ENCODE peak calls at places on chromosomes 13 and 19, in ten cellular contexts. L is gastrocnemius medialis, K is WERI-Rb-1, G is endodermal cell, D is GM20000, W is progenitor cell of endocrine pancreas, Z is AG10803, C is AG09319, U is OCI-LY7, Q is astrocyte of the cerebellum. N is an unnamed sample.

GRCh38 chr19:56476671-56477428 is at the start of gene ZNF667:
- DNase-seq in L (no peak), K (peak), G (no peak), D (no peak), W (no peak), Z (peak), C (no peak), U (no peak), Q (no peak), N (peak)

GRCh38 chr19:18789883-18790565 is 1.1 kb downstream of the COMP start:
- DNase-seq in L (no peak), K (peak), G (peak), D (peak), W (no peak), Z (no peak), C (no peak), U (no peak), Q (no peak), N (no peak)

GRCh38 chr13:20411638-20412342 is 113.9 kb downstream of the CRYL1 start:
- DNase-seq in L (no peak), K (no peak), G (no peak), D (peak), W (no peak), Z (no peak), C (no peak), U (no peak), Q (no peak), N (no peak)

GRCh38 chr13:47372742-47373141 is 475.9 kb upstream of the HTR2A start:
- DNase-seq in L (no peak), K (no peak), G (peak), D (no peak), W (no peak), Z (no peak), C (no peak), U (no peak), Q (no peak), N (no peak)

GRCh38 chr13:80074143-80074752 is 266.7 kb downstream of the SPRY2 start:
- DNase-seq in L (no peak), K (no peak), G (peak), D (no peak), W (no peak), Z (no peak), C (no peak), U (no peak), Q (no peak), N (no peak)

GRCh38 chr19:10260141-10260584 is 8.1 kb downstream of the MRPL4 start:
- DNase-seq in L (no peak), K (no peak), G (no peak), D (no peak), W (no peak), Z (no peak), C (no peak), U (no peak), Q (no peak), N (no peak)

GRCh38 chr19:41699968-41700323 is 8.5 kb upstream of the CEACAM5 start:
- DNase-seq in L (no peak), K (no peak), G (peak), D (no peak), W (no peak), Z (no peak), C (no peak), U (no peak), Q (no peak), N (no peak)

GRCh38 chr19:15116856-15117255 is 9.7 kb downstream of the SYDE1 start:
- DNase-seq in L (no peak), K (no peak), G (no peak), D (no peak), W (no peak), Z (no peak), C (no peak), U (no peak), Q (no peak), N (no peak)

GRCh38 chr19:16649734-16650133 is 10.2 kb downstream of the SMIM7 start:
- DNase-seq in L (peak), K (no peak), G (no peak), D (no peak), W (no peak), Z (peak), C (no peak), U (no peak), Q (no peak), N (no peak)

GRCh38 chr13:50130686-50131051 is 115.4 kb downstream of the KCNRG start:
- DNase-seq in L (no peak), K (no peak), G (peak), D (peak), W (no peak), Z (peak), C (no peak), U (peak), Q (no peak), N (no peak)

GRCh38 chr13:113981201-113981605 is 7.3 kb upstream of the C13orf46 start:
- DNase-seq in L (peak), K (no peak), G (no peak), D (no peak), W (no peak), Z (no peak), C (no peak), U (no peak), Q (peak), N (no peak)

GRCh38 chr13:27857271-27857670 is 62.5 kb upstream of the PDX1 start:
- DNase-seq in L (no peak), K (no peak), G (no peak), D (no peak), W (no peak), Z (no peak), C (no peak), U (no peak), Q (no peak), N (no peak)

GRCh38 chr19:6674868-6675305 is 4.9 kb upstream of the TNFSF14 start:
- DNase-seq in L (peak), K (no peak), G (peak), D (peak), W (no peak), Z (peak), C (peak), U (peak), Q (peak), N (peak)

GRCh38 chr19:7928741-7929701 is 3.1 kb upstream of the CTXN1 start:
- DNase-seq in L (no peak), K (peak), G (peak), D (peak), W (no peak), Z (peak), C (peak), U (peak), Q (peak), N (peak)

GRCh38 chr19:2330632-2331284 is 2.3 kb downstream of the SPPL2B start:
- DNase-seq in L (peak), K (no peak), G (no peak), D (no peak), W (no peak), Z (no peak), C (no peak), U (no peak), Q (no peak), N (no peak)

GRCh38 chr19:50694815-50695145 is 24.8 kb downstream of the SHANK1 start:
- DNase-seq in L (no peak), K (no peak), G (no peak), D (no peak), W (no peak), Z (no peak), C (no peak), U (no peak), Q (no peak), N (no peak)

GRCh38 chr13:80171096-80171495 is 169.8 kb downstream of the SPRY2 start:
- DNase-seq in L (no peak), K (peak), G (no peak), D (no peak), W (no peak), Z (no peak), C (no peak), U (no peak), Q (no peak), N (no peak)

GRCh38 chr13:58574791-58575190 is 943.2 kb downstream of the PCDH17 start:
- DNase-seq in L (no peak), K (no peak), G (no peak), D (no peak), W (no peak), Z (no peak), C (no peak), U (no peak), Q (no peak), N (no peak)

GRCh38 chr19:610801-611505 is 21.3 kb downstream of the HCN2 start:
- DNase-seq in L (no peak), K (peak), G (no peak), D (peak), W (no peak), Z (peak), C (no peak), U (peak), Q (peak), N (peak)

GRCh38 chr19:33670398-33670797 is 48.6 kb downstream of the CHST8 start:
- DNase-seq in L (no peak), K (no peak), G (no peak), D (no peak), W (no peak), Z (no peak), C (no peak), U (no peak), Q (no peak), N (no peak)

GRCh38 chr19:32599736-32600157 is 18.8 kb downstream of the PDCD5 start:
- DNase-seq in L (no peak), K (peak), G (peak), D (peak), W (no peak), Z (peak), C (peak), U (peak), Q (peak), N (peak)

GRCh38 chr19:47106819-47107200 is 6.8 kb downstream of the ZC3H4 start:
- DNase-seq in L (no peak), K (no peak), G (no peak), D (no peak), W (no peak), Z (peak), C (no peak), U (no peak), Q (no peak), N (peak)

GRCh38 chr13:113650275-113650674 is 7.7 kb downstream of the ATP4B start:
- DNase-seq in L (peak), K (peak), G (peak), D (no peak), W (no peak), Z (no peak), C (no peak), U (no peak), Q (no peak), N (no peak)

GRCh38 chr13:42971670-42972355 is 20.2 kb downstream of the EPSTI1 start:
- DNase-seq in L (no peak), K (no peak), G (no peak), D (no peak), W (no peak), Z (peak), C (no peak), U (no peak), Q (no peak), N (no peak)

GRCh38 chr13:20175907-20176652 is 15.2 kb upstream of the GJA3 start:
- DNase-seq in L (no peak), K (no peak), G (peak), D (no peak), W (no peak), Z (no peak), C (no peak), U (no peak), Q (no peak), N (no peak)

GRCh38 chr13:30581582-30581981 is 36.1 kb upstream of the USPL1 start:
- DNase-seq in L (no peak), K (no peak), G (peak), D (peak), W (no peak), Z (no peak), C (no peak), U (peak), Q (no peak), N (no peak)

GRCh38 chr19:49564616-49565045 is 15.7 kb downstream of the NOSIP start:
- DNase-seq in L (no peak), K (no peak), G (no peak), D (no peak), W (no peak), Z (no peak), C (no peak), U (no peak), Q (no peak), N (no peak)

GRCh38 chr19:38035515-38036495 is 128.8 kb downstream of the SIPA1L3 start:
- DNase-seq in L (peak), K (peak), G (no peak), D (no peak), W (no peak), Z (peak), C (no peak), U (no peak), Q (no peak), N (peak)

GRCh38 chr19:31541396-31541795 is 192.2 kb upstream of the TSHZ3 start:
- DNase-seq in L (no peak), K (no peak), G (peak), D (no peak), W (no peak), Z (no peak), C (no peak), U (no peak), Q (no peak), N (no peak)

GRCh38 chr19:2552859-2553258 is 76.9 kb downstream of the GADD45B start:
- DNase-seq in L (no peak), K (no peak), G (no peak), D (peak), W (no peak), Z (no peak), C (no peak), U (peak), Q (no peak), N (no peak)

GRCh38 chr13:100334209-100334608 is 245.3 kb downstream of the PCCA start:
- DNase-seq in L (no peak), K (no peak), G (no peak), D (no peak), W (no peak), Z (no peak), C (no peak), U (no peak), Q (no peak), N (no peak)

GRCh38 chr13:100339411-100339935 is 249.1 kb downstream of the GGACT start:
- DNase-seq in L (no peak), K (no peak), G (no peak), D (no peak), W (no peak), Z (no peak), C (no peak), U (no peak), Q (no peak), N (no peak)

GRCh38 chr13:100338265-100338664 is 249.4 kb downstream of the PCCA start:
- DNase-seq in L (no peak), K (no peak), G (no peak), D (no peak), W (no peak), Z (peak), C (no peak), U (no peak), Q (no peak), N (no peak)

GRCh38 chr13:100333141-100333540 is 244.2 kb downstream of the PCCA start:
- DNase-seq in L (no peak), K (peak), G (no peak), D (no peak), W (no peak), Z (no peak), C (no peak), U (no peak), Q (no peak), N (no peak)

DNA sequence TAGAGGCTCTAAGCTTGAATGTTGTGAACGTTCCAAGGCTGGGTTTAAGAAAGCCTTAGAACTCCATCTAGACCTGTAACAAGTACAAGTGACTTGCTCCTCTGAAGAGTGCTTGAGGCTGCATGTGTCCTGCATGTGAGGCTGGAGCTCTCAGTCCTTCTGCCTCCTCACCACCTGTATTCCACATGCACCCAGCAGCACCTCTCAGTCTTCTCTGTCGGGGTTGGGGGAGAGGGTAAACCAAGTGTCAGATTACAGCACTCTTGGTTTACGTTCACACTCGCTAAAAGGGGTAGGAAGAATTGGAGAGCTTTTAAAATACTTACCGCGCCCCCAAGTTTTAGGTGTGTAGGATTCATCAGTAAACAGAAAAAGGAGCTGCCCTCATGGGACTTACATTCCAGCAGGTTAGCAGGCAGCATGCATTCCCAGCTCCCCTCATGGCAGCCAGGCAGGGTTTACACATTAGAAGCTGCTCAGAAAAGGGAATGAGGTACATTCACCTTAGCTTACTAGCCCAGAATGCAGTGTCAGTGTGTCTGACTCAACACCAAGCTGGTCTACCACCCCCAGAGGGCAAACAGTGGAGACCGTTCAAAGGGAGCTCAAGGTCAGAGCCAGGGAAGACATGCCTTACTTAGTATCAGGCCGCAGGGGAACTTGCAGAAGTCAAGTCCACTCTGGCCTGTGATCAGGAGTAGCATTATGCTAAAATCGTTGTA is 248.1 kb downstream of the PCCA start:
- DNase-seq in L (no peak), K (no peak), G (peak), D (no peak), W (no peak), Z (no peak), C (no peak), U (no peak), Q (no peak), N (no peak)
- TF ChIP-seq CTCF in L (no peak), K (no peak), G (no peak), D (no peak), W (no peak), Z (no peak), C (no peak), U (no peak), Q (no peak), N (no peak)

DNA sequence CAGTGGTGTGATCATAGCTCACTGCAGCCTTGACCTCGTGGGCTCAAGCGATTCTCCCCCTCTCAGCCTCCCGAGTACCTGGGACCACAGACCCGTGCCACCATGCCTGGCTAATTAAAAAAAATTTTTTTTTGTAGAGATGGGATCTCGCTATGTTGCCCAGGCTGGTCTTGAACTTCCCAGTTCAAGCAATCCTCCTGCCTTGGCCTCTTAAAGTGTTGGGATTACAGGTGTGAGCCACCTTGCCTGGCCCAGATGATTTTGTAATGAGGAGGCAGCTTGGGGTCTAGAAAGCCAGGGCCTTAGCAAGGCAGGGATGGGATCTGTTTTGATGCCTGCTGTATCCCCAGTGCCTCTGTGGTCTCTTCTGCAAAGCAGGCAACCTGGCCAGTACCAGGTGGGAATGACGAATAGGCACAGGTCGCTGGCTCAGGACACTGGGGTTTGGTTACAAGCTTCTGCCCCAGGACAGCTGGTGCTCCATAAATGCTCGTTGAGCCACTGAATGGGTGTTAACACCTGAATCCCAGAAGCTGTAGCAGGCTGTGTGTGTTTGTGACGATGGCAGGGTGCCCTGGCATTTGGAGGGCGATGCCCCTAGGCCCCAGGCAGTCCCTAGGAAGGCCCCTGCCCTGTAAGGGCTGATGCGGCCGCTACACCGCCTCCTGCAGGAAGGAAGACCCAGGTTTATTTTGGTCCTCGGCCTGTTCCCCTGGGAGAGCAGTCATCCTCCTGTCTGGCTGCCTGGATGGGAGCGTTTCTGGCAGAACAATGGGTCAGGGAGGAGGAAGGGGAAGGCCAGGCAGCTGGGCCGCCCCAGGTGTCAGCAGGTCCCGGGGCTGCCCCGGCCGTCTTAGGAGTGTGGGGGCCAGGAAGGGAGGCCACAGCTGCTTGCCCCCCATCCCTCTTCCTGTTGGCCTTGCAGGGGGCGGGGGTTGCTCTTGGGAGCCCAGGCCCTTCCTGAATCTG is 8.6 kb downstream of the TNFAIP8L1 start:
- DNase-seq in L (peak), K (no peak), G (peak), D (peak), W (no peak), Z (no peak), C (no peak), U (no peak), Q (no peak), N (no peak)
- TF ChIP-seq CTCF in L (no peak), K (peak), G (peak), D (no peak), W (no peak), Z (no peak), C (no peak), U (peak), Q (no peak), N (peak)

DNA sequence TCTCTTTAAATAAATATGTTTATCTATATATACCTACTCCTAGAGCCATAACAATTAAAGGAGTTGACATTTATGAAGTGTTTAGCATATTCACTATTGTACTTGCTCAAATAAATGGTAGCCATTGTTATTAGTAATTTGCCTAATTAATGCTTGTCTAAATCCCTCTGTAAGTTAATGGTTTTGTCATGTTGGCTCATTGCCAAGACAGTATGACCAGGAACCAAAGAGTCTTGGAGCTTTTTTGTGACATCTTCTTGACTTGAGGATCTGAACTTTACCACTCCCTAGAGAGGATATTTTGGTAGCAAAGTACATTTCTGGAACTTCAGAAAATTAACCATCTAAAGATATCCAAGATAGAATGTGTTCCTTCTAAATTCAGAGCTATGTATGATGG is 15.5 kb downstream of the FRY start:
- DNase-seq in L (no peak), K (no peak), G (no peak), D (no peak), W (no peak), Z (no peak), C (no peak), U (no peak), Q (no peak), N (no peak)
- TF ChIP-seq CTCF in L (no peak), K (no peak), G (no peak), D (no peak), W (no peak), Z (no peak), C (no peak), U (no peak), Q (no peak), N (no peak)

GRCh38 chr13:53778937-53779336 is 750.3 kb downstream of the OLFM4 start:
- DNase-seq in L (no peak), K (no peak), G (no peak), D (no peak), W (no peak), Z (no peak), C (no peak), U (no peak), Q (no peak), N (no peak)
- TF ChIP-seq CTCF in L (no peak), K (no peak), G (peak), D (no peak), W (peak), Z (no peak), C (no peak), U (peak), Q (no peak), N (no peak)

GRCh38 chr13:52463526-52463925 is 8.2 kb downstream of the CKAP2 start:
- DNase-seq in L (no peak), K (no peak), G (no peak), D (no peak), W (no peak), Z (no peak), C (no peak), U (no peak), Q (no peak), N (no peak)

GRCh38 chr13:52459668-52460067 is 4.4 kb downstream of the CKAP2 start:
- DNase-seq in L (no peak), K (no peak), G (no peak), D (no peak), W (no peak), Z (peak), C (no peak), U (no peak), Q (no peak), N (peak)

GRCh38 chr13:52455677-52456041 is 381 bp downstream of the CKAP2 start:
- DNase-seq in L (peak), K (peak), G (peak), D (peak), W (peak), Z (peak), C (peak), U (peak), Q (peak), N (peak)

GRCh38 chr13:52461265-52461664 is 6.0 kb downstream of the CKAP2 start:
- DNase-seq in L (no peak), K (no peak), G (no peak), D (no peak), W (no peak), Z (no peak), C (no peak), U (no peak), Q (no peak), N (no peak)
- TF ChIP-seq CTCF in L (no peak), K (no peak), G (no peak), D (no peak), W (no peak), Z (no peak), C (no peak), U (no peak), Q (no peak), N (no peak)

N was measured in HFFc6.